ENCODE peak calls at places on chromosome 13, in eight cellular contexts. H is tibial artery; C is lower lobe of right lung; E is DND-41; S is Peyer's patch; D is CD4-positive, alpha-beta memory T cell; G is body of pancreas; N is ovary. A is an unnamed sample.

GRCh38 chr13:22092791-22093545 is 422.1 kb downstream of the FGF9 start:
- DNase-seq in H (no peak), C (no peak), E (no peak), S (no peak), D (no peak), G (no peak), N (no peak), A (no peak)

GRCh38 chr13:97911311-97912138 is 42.0 kb upstream of the IPO5 start:
- DNase-seq in H (no peak), C (no peak), E (peak), S (no peak), D (no peak), G (peak), N (no peak), A (peak)

GRCh38 chr13:40315416-40316064 is 350.9 kb downstream of the FOXO1 start:
- DNase-seq in H (no peak), C (no peak), E (peak), S (peak), D (peak), G (peak), N (peak), A (peak)

GRCh38 chr13:45207319-45207718 is 6.5 kb upstream of the KCTD4 start:
- DNase-seq in H (no peak), C (no peak), E (no peak), S (no peak), D (no peak), G (no peak), N (no peak), A (no peak)

GRCh38 chr13:93967286-93967685 is 512.2 kb downstream of the DCT start:
- DNase-seq in H (no peak), C (no peak), E (no peak), S (no peak), D (no peak), G (no peak), N (no peak), A (no peak)

GRCh38 chr13:98447881-98448641 is 128.8 kb downstream of the STK24 start:
- DNase-seq in H (no peak), C (no peak), E (no peak), S (no peak), D (no peak), G (peak), N (peak), A (no peak)

GRCh38 chr13:51549593-51549992 is 34.7 kb upstream of the WDFY2 start:
- DNase-seq in H (no peak), C (no peak), E (no peak), S (no peak), D (no peak), G (no peak), N (no peak), A (no peak)

GRCh38 chr13:51717786-51718398 is 86.1 kb downstream of the DHRS12 start:
- DNase-seq in H (no peak), C (no peak), E (no peak), S (no peak), D (no peak), G (no peak), N (no peak), A (no peak)

GRCh38 chr13:26197298-26197697 is 24.8 kb downstream of the RNF6 start:
- DNase-seq in H (no peak), C (no peak), E (no peak), S (no peak), D (no peak), G (no peak), N (no peak), A (no peak)

GRCh38 chr13:26208292-26208691 is 13.8 kb downstream of the RNF6 start:
- DNase-seq in H (no peak), C (no peak), E (no peak), S (no peak), D (no peak), G (no peak), N (no peak), A (peak)

GRCh38 chr13:26200811-26201210 is 21.3 kb downstream of the RNF6 start:
- DNase-seq in H (no peak), C (no peak), E (no peak), S (no peak), D (no peak), G (no peak), N (no peak), A (no peak)

GRCh38 chr13:26198116-26198515 is 24.0 kb downstream of the RNF6 start:
- DNase-seq in H (no peak), C (no peak), E (no peak), S (no peak), D (no peak), G (no peak), N (no peak), A (no peak)

GRCh38 chr13:26202365-26202972 is 19.6 kb downstream of the RNF6 start:
- DNase-seq in H (no peak), C (no peak), E (no peak), S (no peak), D (no peak), G (no peak), N (no peak), A (no peak)
- H3K27ac ChIP-seq in H (peak), C (no peak), E (no peak), S (no peak), D (no peak), G (no peak), N (no peak), A (no peak)

GRCh38 chr13:114069376-114070097 is 62.9 kb downstream of the RASA3 start:
- DNase-seq in H (peak), C (no peak), E (no peak), S (peak), D (no peak), G (no peak), N (no peak), A (no peak)
- H3K27ac ChIP-seq in H (peak), C (peak), E (no peak), S (peak), D (no peak), G (no peak), N (peak), A (peak)

GRCh38 chr13:41546372-41547252 is 89.3 kb downstream of the RGCC start:
- DNase-seq in H (no peak), C (no peak), E (no peak), S (no peak), D (no peak), G (no peak), N (no peak), A (no peak)
- H3K27ac ChIP-seq in H (peak), C (peak), E (no peak), S (peak), D (no peak), G (peak), N (peak), A (no peak)

GRCh38 chr13:74104661-74105275 is 29.4 kb downstream of the KLF12 start:
- DNase-seq in H (no peak), C (no peak), E (no peak), S (no peak), D (no peak), G (no peak), N (no peak), A (no peak)
- H3K27ac ChIP-seq in H (no peak), C (no peak), E (no peak), S (no peak), D (no peak), G (no peak), N (no peak), A (no peak)

GRCh38 chr13:112689498-112690241 is at the start of gene ATP11A:
- DNase-seq in H (peak), C (peak), E (peak), S (peak), D (peak), G (peak), N (peak), A (peak)
- H3K27ac ChIP-seq in H (peak), C (peak), E (peak), S (peak), D (peak), G (peak), N (peak), A (peak)

GRCh38 chr13:47499358-47500150 is 501.5 kb downstream of the SUCLA2 start:
- DNase-seq in H (no peak), C (no peak), E (no peak), S (no peak), D (no peak), G (no peak), N (no peak), A (no peak)
- H3K27ac ChIP-seq in H (no peak), C (no peak), E (no peak), S (no peak), D (no peak), G (no peak), N (no peak), A (no peak)

GRCh38 chr13:27427663-27428062 is 3.2 kb downstream of the GTF3A start:
- DNase-seq in H (no peak), C (no peak), E (no peak), S (no peak), D (no peak), G (peak), N (no peak), A (no peak)

GRCh38 chr13:27424246-27425150 is at the start of gene GTF3A:
- DNase-seq in H (peak), C (peak), E (peak), S (peak), D (peak), G (peak), N (peak), A (peak)

GRCh38 chr13:27425918-27426630 is 1.7 kb downstream of the GTF3A start:
- DNase-seq in H (peak), C (peak), E (peak), S (peak), D (peak), G (peak), N (peak), A (peak)

GRCh38 chr13:27425151-27425917 is 915 bp downstream of the GTF3A start:
- DNase-seq in H (no peak), C (no peak), E (peak), S (no peak), D (peak), G (no peak), N (no peak), A (peak)

GRCh38 chr13:27428160-27428559 is 3.7 kb downstream of the GTF3A start:
- DNase-seq in H (no peak), C (no peak), E (no peak), S (no peak), D (no peak), G (no peak), N (no peak), A (no peak)
- H3K27ac ChIP-seq in H (no peak), C (no peak), E (peak), S (no peak), D (peak), G (no peak), N (no peak), A (no peak)

GRCh38 chr13:43265028-43265427 is 241.6 kb downstream of the DNAJC15 start:
- DNase-seq in H (no peak), C (no peak), E (no peak), S (no peak), D (no peak), G (no peak), N (no peak), A (no peak)

GRCh38 chr13:43267916-43268315 is 244.5 kb downstream of the DNAJC15 start:
- DNase-seq in H (no peak), C (no peak), E (no peak), S (no peak), D (no peak), G (no peak), N (no peak), A (no peak)

GRCh38 chr13:43268632-43269031 is 245.2 kb downstream of the DNAJC15 start:
- DNase-seq in H (no peak), C (no peak), E (no peak), S (no peak), D (no peak), G (no peak), N (no peak), A (no peak)

GRCh38 chr13:43269037-43269476 is 245.7 kb downstream of the DNAJC15 start:
- DNase-seq in H (no peak), C (no peak), E (no peak), S (peak), D (no peak), G (peak), N (peak), A (peak)

GRCh38 chr13:43266953-43267615 is 243.7 kb downstream of the DNAJC15 start:
- DNase-seq in H (no peak), C (no peak), E (no peak), S (no peak), D (no peak), G (no peak), N (no peak), A (no peak)
- H3K27ac ChIP-seq in H (no peak), C (no peak), E (no peak), S (no peak), D (no peak), G (peak), N (no peak), A (no peak)

GRCh38 chr13:26991508-26992181 is 180.0 kb downstream of the USP12 start:
- DNase-seq in H (no peak), C (no peak), E (no peak), S (no peak), D (no peak), G (peak), N (no peak), A (no peak)
- H3K27ac ChIP-seq in H (no peak), C (no peak), E (no peak), S (no peak), D (no peak), G (no peak), N (no peak), A (no peak)

GRCh38 chr13:27432180-27432579 is 7.8 kb downstream of the GTF3A start:
- DNase-seq in H (no peak), C (no peak), E (no peak), S (no peak), D (no peak), G (no peak), N (no peak), A (no peak)
- H3K27ac ChIP-seq in H (no peak), C (no peak), E (peak), S (no peak), D (peak), G (no peak), N (no peak), A (no peak)

A was measured in small intestine.